ENCODE peak calls at places on chromosomes 16 and 17, in nine cellular contexts. Z is stomach, T is transverse colon, B is HepG2, I is A549, Y is H1, A is suprapubic skin, U is ovary, F is GM12878. W is an unnamed sample.

GRCh38 chr16:27373312-27373711 is 28.7 kb upstream of the IL21R start:
- DNase-seq in Z (no peak), T (no peak), B (no peak), I (no peak), Y (no peak), A (no peak), U (no peak), F (no peak), W (no peak)

GRCh38 chr16:74271879-74272278 is 24.7 kb upstream of the PSMD7 start:
- DNase-seq in Z (no peak), T (no peak), B (no peak), I (no peak), Y (peak; percentile 7), A (no peak), U (no peak), F (no peak), W (no peak)

GRCh38 chr16:87415441-87415840 is 23.3 kb downstream of the MAP1LC3B start:
- DNase-seq in Z (no peak), T (no peak), B (no peak), I (no peak), Y (no peak), A (no peak), U (no peak), F (no peak), W (no peak)

GRCh38 chr17:61454095-61454931 is 2.1 kb downstream of the TBX4 start:
- DNase-seq in Z (no peak), T (no peak), B (no peak), I (no peak), Y (peak; percentile 69), A (peak; percentile 70), U (no peak), F (no peak), W (no peak)

GRCh38 chr16:87443964-87444363 is 48.9 kb downstream of the ZCCHC14 start:
- DNase-seq in Z (no peak), T (no peak), B (no peak), I (no peak), Y (no peak), A (no peak), U (no peak), F (no peak), W (no peak)

GRCh38 chr16:765971-766819 is 5.7 kb downstream of the MSLN start:
- DNase-seq in Z (no peak), T (no peak), B (no peak), I (no peak), Y (no peak), A (no peak), U (no peak), F (no peak), W (no peak)

GRCh38 chr16:71916397-71916920 is 21.1 kb downstream of the IST1 start:
- DNase-seq in Z (no peak), T (no peak), B (no peak), I (no peak), Y (no peak), A (no peak), U (peak; percentile 13), F (no peak), W (no peak)

GRCh38 chr17:50100480-50100883 is 5.3 kb downstream of the PDK2 start:
- DNase-seq in Z (no peak), T (peak; percentile 70), B (no peak), I (no peak), Y (no peak), A (no peak), U (no peak), F (no peak), W (no peak)

GRCh38 chr17:28926786-28927185 is 23.9 kb upstream of the DHRS13 start:
- DNase-seq in Z (no peak), T (no peak), B (no peak), I (no peak), Y (no peak), A (no peak), U (no peak), F (no peak), W (no peak)

GRCh38 chr17:79952265-79952877 is 83.3 kb downstream of the TBC1D16 start:
- DNase-seq in Z (no peak), T (no peak), B (no peak), I (no peak), Y (no peak), A (peak; percentile 72), U (peak; percentile 31), F (no peak), W (no peak)

GRCh38 chr17:44865231-44865660 is 17.6 kb downstream of the HIGD1B start:
- DNase-seq in Z (peak; percentile 66), T (peak; percentile 69), B (peak; percentile 71), I (peak; percentile 88), Y (peak; percentile 83), A (no peak), U (peak; percentile 43), F (no peak), W (peak; percentile 31)

GRCh38 chr17:49939318-49939717 is 29.7 kb upstream of the DLX4 start:
- DNase-seq in Z (no peak), T (no peak), B (peak; percentile 83), I (no peak), Y (no peak), A (no peak), U (no peak), F (no peak), W (no peak)

GRCh38 chr16:57834936-57835335 is 32.6 kb upstream of the KIFC3 start:
- DNase-seq in Z (no peak), T (no peak), B (no peak), I (peak; percentile 64), Y (no peak), A (no peak), U (no peak), F (no peak), W (no peak)

GRCh38 chr16:48444574-48444973 is 59.4 kb upstream of the SIAH1 start:
- DNase-seq in Z (no peak), T (no peak), B (no peak), I (peak; percentile 73), Y (no peak), A (no peak), U (no peak), F (no peak), W (no peak)

GRCh38 chr16:48447940-48448536 is 62.8 kb upstream of the SIAH1 start:
- DNase-seq in Z (no peak), T (no peak), B (peak; percentile 64), I (no peak), Y (no peak), A (no peak), U (no peak), F (no peak), W (no peak)

GRCh38 chr16:48446534-48446920 is 61.3 kb upstream of the SIAH1 start:
- DNase-seq in Z (no peak), T (no peak), B (no peak), I (no peak), Y (no peak), A (no peak), U (no peak), F (no peak), W (no peak)

GRCh38 chr16:48447428-48447827 is 62.2 kb upstream of the SIAH1 start:
- DNase-seq in Z (no peak), T (no peak), B (no peak), I (no peak), Y (no peak), A (no peak), U (no peak), F (no peak), W (no peak)

GRCh38 chr16:48445782-48446533 is 60.7 kb upstream of the SIAH1 start:
- DNase-seq in Z (no peak), T (no peak), B (no peak), I (no peak), Y (no peak), A (no peak), U (no peak), F (no peak), W (no peak)
- H3K27ac ChIP-seq in Z (no peak overlapping the region), T (no peak overlapping the region), B (no peak overlapping the region), I (peak overlapping the region; percentile 82), Y (no peak overlapping the region), A (no peak overlapping the region), U (no peak overlapping the region), F (no peak overlapping the region), W (no peak overlapping the region)

DNA sequence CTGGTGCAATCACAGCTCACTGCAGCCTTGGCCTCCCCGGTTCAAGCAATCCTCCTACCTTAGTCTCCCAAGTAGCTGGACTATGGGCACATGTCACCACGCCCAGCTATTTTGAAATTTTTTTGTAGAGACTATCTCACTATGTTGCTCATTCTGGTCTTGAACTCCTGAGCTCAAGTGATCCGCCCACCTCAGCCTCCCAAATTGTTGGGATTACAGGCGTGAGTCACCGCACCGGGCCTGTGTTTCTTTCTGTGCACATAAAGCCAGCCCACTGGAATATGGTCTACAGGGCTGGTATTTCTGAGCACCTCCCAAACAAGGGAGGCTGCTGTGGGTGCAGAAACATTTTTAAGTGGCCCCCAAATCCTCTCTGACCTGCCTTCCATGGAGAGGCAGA is 8.4 kb downstream of the TMEM95 start:
- DNase-seq in Z (no peak), T (no peak), B (peak; percentile 69), I (no peak), Y (no peak), A (no peak), U (no peak), F (no peak), W (no peak)
- H3K4me1 ChIP-seq in Z (no peaks in the 10 kb centered on the region), T (no peaks in the 10 kb centered on the region), B (peaks cover 14% of the 10 kb centered on the region), I (peaks cover 7% of the 10 kb centered on the region), Y (peaks cover 6% of the 10 kb centered on the region), A (no peaks in the 10 kb centered on the region), U (no peaks in the 10 kb centered on the region), F (no peaks in the 10 kb centered on the region), W (no peaks in the 10 kb centered on the region)

GRCh38 chr16:47198180-47198575 is 54.4 kb upstream of the NETO2 start:
- DNase-seq in Z (no peak), T (no peak), B (no peak), I (no peak), Y (no peak), A (no peak), U (no peak), F (no peak), W (no peak)

GRCh38 chr16:47197536-47198179 is 53.9 kb upstream of the NETO2 start:
- DNase-seq in Z (no peak), T (no peak), B (no peak), I (no peak), Y (no peak), A (no peak), U (no peak), F (no peak), W (no peak)

GRCh38 chr16:47196457-47196856 is 52.7 kb upstream of the NETO2 start:
- DNase-seq in Z (no peak), T (no peak), B (no peak), I (no peak), Y (no peak), A (no peak), U (no peak), F (no peak), W (no peak)
- TF ChIP-seq EP300 in Z (no peak), T (no peak), B (no peak), I (no peak), Y (no peak), A (no peak), U (no peak), F (no peak), W (no peak)

DNA sequence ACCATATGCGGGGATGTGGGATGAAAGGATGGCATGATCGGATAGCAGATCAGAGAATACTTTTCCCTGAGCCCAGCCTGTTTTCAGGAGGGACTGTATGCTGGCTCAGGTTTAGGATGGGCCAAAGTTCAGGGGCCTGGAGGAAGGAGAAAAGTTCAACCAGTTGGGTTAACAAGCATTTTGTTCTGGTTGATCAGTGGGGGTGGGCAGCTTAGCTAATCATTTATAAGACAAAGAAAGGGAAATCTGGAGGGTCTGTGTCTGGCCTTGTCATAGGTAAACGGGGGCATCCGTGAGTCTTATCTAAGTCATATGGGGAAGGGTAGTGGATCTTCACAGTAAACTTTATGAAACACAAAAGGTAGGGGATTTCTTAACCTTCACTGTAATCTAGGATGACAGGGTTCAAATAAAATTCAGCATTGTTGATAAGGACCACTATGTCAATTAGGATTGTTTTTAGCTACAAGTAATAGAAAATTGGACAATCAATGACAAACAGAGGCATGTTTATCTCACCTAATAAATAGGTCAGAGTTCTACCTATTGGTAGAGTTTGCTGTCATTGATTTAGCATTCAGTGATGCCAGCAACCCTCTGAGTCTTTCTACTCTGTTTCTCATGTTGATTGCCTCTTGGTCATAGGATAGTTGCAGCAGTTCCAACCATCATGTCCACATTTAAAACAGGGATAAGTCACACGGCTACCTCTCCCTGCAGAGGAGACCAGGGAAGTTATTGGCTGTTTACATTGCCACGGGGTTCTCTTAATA is 11.4 kb downstream of the PCTP start:
- DNase-seq in Z (no peak), T (no peak), B (peak; percentile 84), I (no peak), Y (no peak), A (no peak), U (no peak), F (no peak), W (no peak)
- H3K27ac ChIP-seq in Z (no peak overlapping the region), T (no peak overlapping the region), B (peak overlapping the region; percentile 69), I (no peak overlapping the region), Y (no peak overlapping the region), A (no peak overlapping the region), U (no peak overlapping the region), F (no peak overlapping the region), W (no peak overlapping the region)

W was measured in tibial nerve.